ENCODE peak calls at places on chromosome 11, in eight cellular contexts. Q is colonic mucosa, J is WTC11, Y is RWPE1, G is fibroblast of lung, E is PC-3, Z is fibroblast of pulmonary artery, S is cardiac fibroblast. K is an unnamed sample.
A peak's percentile ranks its signal among the peaks of the same experiment; 100 is the strongest.

GRCh38 chr11:827146-827860 is 416 bp upstream of the CRACR2B start:
- DNase-seq in Q (peak; percentile 64), J (peak; percentile 77), Y (no peak), G (no peak), E (no peak), Z (no peak), S (no peak), K (peak; percentile 35)

GRCh38 chr11:66967670-66968425 is 7.3 kb upstream of the C11orf86 start:
- DNase-seq in Q (peak; percentile 35), J (no peak), Y (peak; percentile 66), G (peak; percentile 80), E (peak; percentile 94), Z (peak; percentile 83), S (peak; percentile 90), K (no peak)

GRCh38 chr11:125886997-125887372 is 483 bp upstream of the HYLS1 start:
- DNase-seq in Q (peak; percentile 50), J (peak; percentile 61), Y (no peak), G (peak; percentile 10), E (peak; percentile 63), Z (peak; percentile 12), S (peak; percentile 20), K (no peak)

GRCh38 chr11:123521930-123522329 is 91.9 kb downstream of the GRAMD1B start:
- DNase-seq in Q (no peak), J (no peak), Y (no peak), G (no peak), E (no peak), Z (no peak), S (no peak), K (no peak)

GRCh38 chr11:105975128-105975527 is 46.9 kb downstream of the MSANTD4 start:
- DNase-seq in Q (no peak), J (no peak), Y (no peak), G (peak; percentile 14), E (peak; percentile 18), Z (no peak), S (peak; percentile 3), K (no peak)

GRCh38 chr11:19890308-19890707 is 177.7 kb downstream of the NAV2 start:
- DNase-seq in Q (no peak), J (no peak), Y (peak; percentile 27), G (peak; percentile 94), E (peak; percentile 71), Z (peak; percentile 80), S (peak; percentile 74), K (no peak)

GRCh38 chr11:17939542-17939941 is 73.3 kb downstream of the SERGEF start:
- DNase-seq in Q (no peak), J (no peak), Y (no peak), G (no peak), E (no peak), Z (no peak), S (no peak), K (no peak)

GRCh38 chr11:69511358-69512015 is 30.0 kb downstream of the LINC01488 start:
- DNase-seq in Q (no peak), J (no peak), Y (no peak), G (peak; percentile 45), E (no peak), Z (peak; percentile 50), S (peak; percentile 63), K (no peak)

GRCh38 chr11:75242722-75243600 is 2.4 kb downstream of the TPBGL start:
- DNase-seq in Q (no peak), J (peak; percentile 14), Y (no peak), G (no peak), E (no peak), Z (no peak), S (no peak), K (no peak)

GRCh38 chr11:62151737-62152102 is 27.9 kb downstream of the INCENP start:
- DNase-seq in Q (no peak), J (no peak), Y (no peak), G (no peak), E (no peak), Z (no peak), S (no peak), K (no peak)

GRCh38 chr11:121829159-121829643 is 286.8 kb downstream of the BLID start:
- DNase-seq in Q (no peak), J (no peak), Y (peak; percentile 48), G (peak; percentile 100), E (peak; percentile 85), Z (peak; percentile 97), S (peak; percentile 96), K (no peak)

GRCh38 chr11:76234704-76235232 is 28.5 kb upstream of the WNT11 start:
- DNase-seq in Q (peak; percentile 51), J (no peak), Y (no peak), G (no peak), E (no peak), Z (no peak), S (no peak), K (no peak)

GRCh38 chr11:122706261-122706660 is 50.7 kb downstream of the UBASH3B start:
- DNase-seq in Q (no peak), J (no peak), Y (no peak), G (peak; percentile 58), E (peak; percentile 52), Z (peak; percentile 58), S (peak; percentile 54), K (no peak)

GRCh38 chr11:5159806-5160205 is 5.2 kb upstream of the OR52A1 start:
- DNase-seq in Q (no peak), J (no peak), Y (no peak), G (no peak), E (no peak), Z (no peak), S (no peak), K (no peak)

DNA sequence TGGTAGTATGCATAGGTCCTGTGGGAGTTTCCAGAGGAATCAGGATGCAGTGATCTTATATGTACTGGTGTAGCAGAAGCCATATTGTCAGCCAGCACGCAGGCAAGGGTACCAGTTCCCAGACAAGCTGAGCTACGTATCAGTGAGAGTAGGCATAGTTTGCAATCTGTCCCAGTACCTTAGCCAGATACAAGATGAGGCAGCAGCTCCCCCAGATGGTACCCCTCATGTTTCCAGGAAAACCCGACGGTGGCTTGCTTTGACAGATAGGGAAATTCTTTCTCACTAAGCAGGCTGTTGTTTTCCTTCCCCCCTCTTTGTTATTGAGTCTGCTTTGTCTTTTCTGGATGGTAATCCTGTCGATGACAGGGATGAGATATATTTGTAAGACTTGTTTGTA is 109.7 kb upstream of the RRM1 start:
- DNase-seq in Q (no peak), J (peak; percentile 28), Y (no peak), G (peak; percentile 8), E (no peak), Z (peak; percentile 47), S (peak; percentile 53), K (peak; percentile 39)
- TF ChIP-seq CTCF in Q (no peak), J (no peak), Y (no peak), G (peak; percentile 15), E (no peak), Z (peak; percentile 15), S (no peak), K (no peak)

DNA sequence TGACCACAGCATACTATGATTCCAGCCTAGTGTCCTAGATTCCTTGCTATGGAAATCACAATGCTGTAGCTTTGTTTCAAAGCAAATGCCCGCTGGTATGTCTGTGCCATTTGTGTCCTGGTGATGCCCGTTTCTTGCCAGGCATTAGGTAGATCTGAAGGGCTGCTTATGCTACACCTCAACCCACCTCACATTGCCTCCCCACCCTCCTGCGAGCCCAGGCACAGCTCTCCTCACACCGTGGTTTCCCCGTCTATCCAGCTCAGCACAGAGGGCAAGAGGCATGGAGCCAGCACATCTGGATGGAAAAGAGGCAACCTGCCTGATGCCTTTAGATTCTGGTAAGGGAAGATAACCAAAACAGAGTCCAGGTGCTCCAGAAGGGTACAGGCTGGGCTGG is 307.4 kb upstream of the B3GAT1 start:
- DNase-seq in Q (no peak), J (no peak), Y (no peak), G (no peak), E (no peak), Z (no peak), S (no peak), K (no peak)
- TF ChIP-seq CTCF in Q (no peak), J (no peak), Y (no peak), G (no peak), E (no peak), Z (no peak), S (no peak), K (no peak)

DNA sequence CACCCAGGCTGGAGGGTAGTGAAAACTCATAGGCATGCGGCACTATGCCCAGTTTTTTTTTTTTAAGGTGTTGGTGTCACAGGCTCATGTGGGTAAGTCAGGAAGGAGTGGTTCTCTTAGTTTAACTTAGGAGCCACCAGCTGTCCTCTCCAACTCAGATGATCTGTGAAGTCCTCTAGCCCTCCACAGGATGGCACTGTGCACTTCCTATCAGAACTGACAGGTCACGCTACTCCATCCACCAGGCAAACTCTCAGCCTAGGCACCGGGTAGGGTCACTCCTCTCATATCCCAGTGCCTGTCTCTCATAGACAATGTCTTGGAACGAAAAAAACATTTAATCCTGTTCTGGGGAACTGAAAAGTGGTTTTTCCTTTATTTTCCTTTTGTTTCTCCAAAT is 16.5 kb downstream of the NAP1L4 start:
- DNase-seq in Q (no peak), J (no peak), Y (peak; percentile 45), G (no peak), E (peak; percentile 44), Z (peak; percentile 51), S (peak; percentile 52), K (no peak)
- TF ChIP-seq CTCF in Q (peak; percentile 41), J (no peak), Y (peak; percentile 25), G (peak; percentile 65), E (peak; percentile 59), Z (peak; percentile 56), S (peak; percentile 57), K (no peak)

GRCh38 chr11:120512727-120513435 is 1.3 kb downstream of the GRIK4 start:
- DNase-seq in Q (no peak), J (no peak), Y (no peak), G (no peak), E (peak; percentile 26), Z (no peak), S (no peak), K (no peak)
- TF ChIP-seq CTCF in Q (no peak), J (no peak), Y (no peak), G (peak; percentile 8), E (peak; percentile 41), Z (no peak), S (no peak), K (no peak)

DNA sequence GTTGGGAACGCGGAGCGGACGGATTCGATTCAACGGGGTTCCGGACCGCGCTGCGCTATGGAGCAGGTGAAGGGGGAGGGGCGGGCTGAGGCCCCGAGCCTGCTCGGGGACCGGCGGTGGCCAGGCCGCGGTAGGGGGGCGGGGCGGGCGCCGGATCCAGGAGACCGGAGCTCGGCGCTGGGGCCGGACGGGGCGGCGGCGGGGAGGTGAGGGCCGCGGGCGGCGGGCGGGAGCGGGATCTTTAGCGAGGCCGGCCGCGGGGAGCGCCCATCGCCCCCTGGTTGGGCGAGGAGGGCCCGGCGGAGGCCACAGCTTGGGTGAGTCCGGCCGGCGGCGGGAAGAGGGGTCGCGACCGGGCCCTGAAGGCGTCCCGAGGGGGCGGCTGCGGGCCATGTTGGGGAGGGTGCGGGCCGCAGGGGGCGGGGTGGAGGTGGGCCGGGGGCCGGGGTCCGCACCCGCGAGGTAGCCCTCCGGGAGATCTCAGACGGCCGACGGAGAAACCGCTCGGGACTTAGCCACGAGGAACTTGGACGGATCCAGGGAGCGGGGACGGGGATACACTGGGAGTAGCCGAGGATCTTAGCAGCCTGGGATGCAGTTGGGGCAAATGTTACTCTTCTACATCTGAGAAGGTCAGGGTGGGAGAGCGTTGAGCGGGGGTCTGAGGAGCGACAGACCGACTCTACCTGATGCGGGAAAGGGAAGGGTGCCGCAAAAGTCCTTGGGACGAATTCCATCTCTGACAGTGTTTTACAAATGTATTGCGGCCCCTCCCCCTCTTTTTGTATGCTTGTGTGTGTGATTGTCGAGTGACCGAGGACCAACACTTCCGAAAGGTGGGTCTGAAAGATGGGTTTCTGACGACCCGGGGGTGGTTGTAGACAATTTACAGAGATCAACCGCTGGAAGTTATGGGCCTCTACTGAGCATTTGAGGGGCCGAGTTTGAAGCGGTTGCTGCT is 514 bp downstream of the STIP1 start:
- DNase-seq in Q (peak; percentile 60), J (no peak), Y (no peak), G (peak; percentile 11), E (no peak), Z (no peak), S (no peak), K (no peak)
- TF ChIP-seq CTCF in Q (no peak), J (no peak), Y (no peak), G (no peak), E (peak; percentile 39), Z (no peak), S (no peak), K (no peak)

GRCh38 chr11:11028017-11028692 is 170.3 kb upstream of the ZBED5 start:
- DNase-seq in Q (peak; percentile 80), J (peak; percentile 86), Y (peak; percentile 52), G (peak; percentile 59), E (peak; percentile 73), Z (peak; percentile 61), S (peak; percentile 64), K (peak; percentile 84)
- TF ChIP-seq CTCF in Q (peak; percentile 78), J (peak; percentile 75), Y (peak; percentile 83), G (peak; percentile 76), E (peak; percentile 93), Z (peak; percentile 88), S (peak; percentile 80), K (peak; percentile 77)